ENCODE peak calls at places on chromosomes 1 and 21, in six cellular contexts. A is heart right ventricle, F is esophagus squamous epithelium, G is HFFc6, X is OCI-LY7, Z is AG10803. P is an unnamed sample.

GRCh38 chr1:81912383-81912782 is 111.6 kb downstream of the ADGRL2 start:
- DNase-seq in A (no peak), F (no peak), G (no peak), X (no peak), Z (no peak), P (no peak)

GRCh38 chr1:83919872-83920271 is 79.1 kb downstream of the TTLL7 start:
- DNase-seq in A (no peak), F (no peak), G (no peak), X (no peak), Z (no peak), P (no peak)

GRCh38 chr1:107964397-107965111 is 426 bp downstream of the VAV3 start:
- DNase-seq in A (peak), F (no peak), G (no peak), X (peak), Z (peak), P (no peak)

GRCh38 chr1:6392081-6392879 is 1.3 kb downstream of the ACOT7 start:
- DNase-seq in A (no peak), F (no peak), G (peak), X (peak), Z (no peak), P (no peak)

GRCh38 chr1:108107658-108108057 is 92.5 kb downstream of the SLC25A24 start:
- DNase-seq in A (no peak), F (no peak), G (peak), X (no peak), Z (peak), P (no peak)

GRCh38 chr1:30427545-30427944 is 295.8 kb downstream of the MATN1 start:
- DNase-seq in A (no peak), F (no peak), G (no peak), X (no peak), Z (no peak), P (no peak)

GRCh38 chr1:154442006-154442740 is 37.0 kb downstream of the IL6R start:
- DNase-seq in A (no peak), F (no peak), G (no peak), X (no peak), Z (peak), P (no peak)

GRCh38 chr1:73635021-73635420 is 563.0 kb downstream of the LRRIQ3 start:
- DNase-seq in A (no peak), F (no peak), G (no peak), X (no peak), Z (no peak), P (no peak)

GRCh38 chr21:26179501-26179900 is 8.9 kb upstream of the APP start:
- DNase-seq in A (no peak), F (no peak), G (no peak), X (no peak), Z (peak), P (no peak)

GRCh38 chr1:40438391-40439015 is 11.8 kb upstream of the ZFP69B start:
- DNase-seq in A (no peak), F (no peak), G (peak), X (peak), Z (peak), P (peak)

GRCh38 chr1:156600733-156601121 is 552 bp downstream of the GPATCH4 start:
- DNase-seq in A (no peak), F (no peak), G (no peak), X (no peak), Z (no peak), P (no peak)

GRCh38 chr1:62588000-62588399 is 9.3 kb upstream of the ANGPTL3 start:
- DNase-seq in A (no peak), F (no peak), G (peak), X (no peak), Z (no peak), P (no peak)

DNA sequence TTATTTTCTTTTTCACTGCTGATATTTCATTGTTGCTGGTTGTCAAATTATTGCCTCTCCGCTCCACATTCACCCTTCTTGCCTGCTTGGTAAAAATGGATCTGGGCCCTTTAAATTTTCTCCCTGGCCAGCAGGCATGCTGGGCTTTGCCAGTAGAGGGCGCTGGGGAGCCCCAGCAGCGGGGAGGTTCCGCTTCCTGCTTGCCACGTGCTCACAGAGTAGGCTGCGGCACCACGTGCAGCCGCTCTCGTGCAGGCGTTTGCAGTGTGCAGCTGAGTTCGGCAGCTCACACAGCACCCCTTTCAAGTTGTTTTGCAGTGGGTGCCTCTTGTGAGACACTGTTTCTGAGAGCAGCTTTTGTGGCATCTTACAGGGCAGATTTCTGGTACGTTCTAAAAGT is at the start of gene ACTL8:
- DNase-seq in A (no peak), F (no peak), G (no peak), X (peak), Z (no peak), P (no peak)
- TF ChIP-seq CTCF in A (no peak), F (no peak), G (peak), X (peak), Z (peak), P (peak)

DNA sequence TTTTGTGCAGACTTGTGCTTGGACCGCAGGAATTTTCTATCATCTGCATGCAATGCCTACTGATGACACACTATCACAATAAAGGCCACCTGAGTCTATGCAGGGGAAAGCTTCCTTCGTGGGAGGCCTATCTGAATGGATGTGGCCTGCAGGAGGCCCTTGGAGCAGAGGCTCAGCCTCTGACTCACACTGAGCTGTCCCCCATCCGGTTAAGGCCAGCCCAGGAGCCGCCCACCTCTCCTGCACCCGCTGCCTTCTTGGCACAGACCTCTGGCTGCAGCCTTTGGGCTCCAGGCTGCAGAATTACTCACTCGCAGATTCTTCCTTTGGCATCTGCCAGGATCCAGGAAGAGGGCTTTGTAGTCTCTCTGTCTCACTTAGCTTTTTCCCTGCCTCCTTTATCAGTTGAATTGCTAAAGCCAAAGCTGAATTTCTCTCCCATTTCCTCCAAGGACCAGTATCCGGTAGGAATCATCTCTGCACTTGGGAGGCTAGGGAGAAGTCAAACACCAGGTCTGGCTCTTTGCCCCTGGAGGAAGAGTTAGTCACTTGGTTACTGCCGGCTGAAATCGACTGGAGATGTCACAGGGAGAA is 65.1 kb upstream of the JUN start:
- DNase-seq in A (peak), F (no peak), G (peak), X (no peak), Z (peak), P (no peak)
- TF ChIP-seq CTCF in A (no peak), F (peak), G (peak), X (no peak), Z (peak), P (no peak)

GRCh38 chr1:12416101-12416500 is 186.3 kb downstream of the VPS13D start:
- DNase-seq in A (no peak), F (no peak), G (no peak), X (no peak), Z (no peak), P (no peak)

GRCh38 chr1:12413664-12414410 is 184.0 kb downstream of the VPS13D start:
- DNase-seq in A (no peak), F (no peak), G (no peak), X (no peak), Z (no peak), P (no peak)

GRCh38 chr1:12417389-12417788 is 187.6 kb downstream of the VPS13D start:
- DNase-seq in A (no peak), F (no peak), G (no peak), X (no peak), Z (no peak), P (no peak)

GRCh38 chr1:12414444-12415238 is 184.8 kb downstream of the VPS13D start:
- DNase-seq in A (no peak), F (no peak), G (no peak), X (no peak), Z (no peak), P (no peak)

GRCh38 chr1:12415239-12415543 is 185.4 kb downstream of the VPS13D start:
- DNase-seq in A (no peak), F (no peak), G (peak), X (no peak), Z (no peak), P (no peak)
- TF ChIP-seq CTCF in A (no peak), F (no peak), G (no peak), X (no peak), Z (no peak), P (no peak)

DNA sequence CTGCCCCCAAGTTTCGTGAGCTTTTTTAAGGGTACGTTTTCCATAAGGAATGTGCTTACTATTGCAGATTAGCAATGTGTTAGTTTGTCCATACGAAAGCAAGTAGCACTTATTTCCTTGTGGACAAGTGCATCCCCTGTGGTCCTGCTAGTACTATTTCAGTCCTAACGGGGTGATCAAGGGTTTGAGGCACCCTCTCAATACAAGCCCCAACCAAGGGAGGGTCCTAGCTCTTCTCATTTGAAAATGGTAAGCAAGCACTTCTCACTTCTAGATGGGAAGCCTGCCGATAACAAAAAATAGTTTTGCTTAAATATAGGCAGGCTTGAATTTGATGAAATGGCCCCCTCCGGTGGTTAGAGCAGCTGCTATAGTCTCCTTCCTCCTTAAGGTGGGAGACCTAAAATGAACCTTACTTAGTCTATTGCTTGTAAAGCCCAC is 64.0 kb upstream of the HMCN1 start:
- DNase-seq in A (no peak), F (no peak), G (peak), X (no peak), Z (peak), P (peak)
- TF ChIP-seq CTCF in A (peak), F (peak), G (peak), X (peak), Z (peak), P (peak)

P was measured in neural crest cell.